ENCODE peak calls at places on chromosomes 16 and 17, in nine cellular contexts. One of them, this sample, is unnamed.

GRCh38 chr16:69930117-69930776 is 20.9 kb upstream of the CLEC18A start:
- DNase-seq in fibroblast of gingiva: peak
- DNase-seq in aorta: peak
- DNase-seq in cardiac fibroblast: peak
- DNase-seq in globus pallidus: peak
- DNase-seq in Peyer's patch: peak
- DNase-seq in dorsolateral prefrontal cortex: peak
- DNase-seq in stimulated activated CD8-positive, alpha-beta memory T cell treated with anti-CD3 and anti-CD28 coated beads, Interleukin-12 subunit alpha, Interleukin-12 subunit beta, amount 100 ng/mL, for 4 hours: peak
- DNase-seq in HEK293T: peak
- DNase-seq in this sample: peak

GRCh38 chr16:21652451-21652850 is at the start of gene IGSF6:
- DNase-seq in cardiac fibroblast: no peak
- DNase-seq in HEK293T: no peak
- DNase-seq in Peyer's patch: no peak
- DNase-seq in stimulated activated CD8-positive, alpha-beta memory T cell treated with anti-CD3 and anti-CD28 coated beads, Interleukin-12 subunit alpha, Interleukin-12 subunit beta, amount 100 ng/mL, for 4 hours: no peak
- DNase-seq in fibroblast of gingiva: no peak
- DNase-seq in dorsolateral prefrontal cortex: no peak
- DNase-seq in aorta: no peak
- DNase-seq in globus pallidus: no peak
- DNase-seq in this sample: no peak

GRCh38 chr16:50441758-50442157 is 73.0 kb upstream of the BRD7 start:
- DNase-seq in HEK293T: no peak
- DNase-seq in fibroblast of gingiva: no peak
- DNase-seq in dorsolateral prefrontal cortex: no peak
- DNase-seq in globus pallidus: no peak
- DNase-seq in stimulated activated CD8-positive, alpha-beta memory T cell treated with anti-CD3 and anti-CD28 coated beads, Interleukin-12 subunit alpha, Interleukin-12 subunit beta, amount 100 ng/mL, for 4 hours: no peak
- DNase-seq in aorta: no peak
- DNase-seq in cardiac fibroblast: no peak
- DNase-seq in Peyer's patch: no peak
- DNase-seq in this sample: no peak

GRCh38 chr16:66508261-66508913 is 41.5 kb downstream of the TK2 start:
- DNase-seq in aorta: no peak
- DNase-seq in Peyer's patch: peak
- DNase-seq in HEK293T: no peak
- DNase-seq in dorsolateral prefrontal cortex: no peak
- DNase-seq in stimulated activated CD8-positive, alpha-beta memory T cell treated with anti-CD3 and anti-CD28 coated beads, Interleukin-12 subunit alpha, Interleukin-12 subunit beta, amount 100 ng/mL, for 4 hours: no peak
- DNase-seq in globus pallidus: no peak
- DNase-seq in cardiac fibroblast: peak
- DNase-seq in fibroblast of gingiva: peak
- DNase-seq in this sample: no peak

GRCh38 chr17:64171041-64171440 is 41.1 kb upstream of the ERN1 start:
- DNase-seq in stimulated activated CD8-positive, alpha-beta memory T cell treated with anti-CD3 and anti-CD28 coated beads, Interleukin-12 subunit alpha, Interleukin-12 subunit beta, amount 100 ng/mL, for 4 hours: no peak
- DNase-seq in dorsolateral prefrontal cortex: no peak
- DNase-seq in Peyer's patch: no peak
- DNase-seq in globus pallidus: no peak
- DNase-seq in aorta: no peak
- DNase-seq in cardiac fibroblast: peak
- DNase-seq in fibroblast of gingiva: no peak
- DNase-seq in HEK293T: no peak
- DNase-seq in this sample: no peak

GRCh38 chr17:29825604-29826003 is 104.4 kb downstream of the SSH2 start:
- DNase-seq in HEK293T: no peak
- DNase-seq in stimulated activated CD8-positive, alpha-beta memory T cell treated with anti-CD3 and anti-CD28 coated beads, Interleukin-12 subunit alpha, Interleukin-12 subunit beta, amount 100 ng/mL, for 4 hours: no peak
- DNase-seq in Peyer's patch: no peak
- DNase-seq in cardiac fibroblast: no peak
- DNase-seq in dorsolateral prefrontal cortex: no peak
- DNase-seq in globus pallidus: no peak
- DNase-seq in aorta: no peak
- DNase-seq in fibroblast of gingiva: no peak
- DNase-seq in this sample: peak

GRCh38 chr16:83068686-83069085 is 441.9 kb downstream of the CDH13 start:
- DNase-seq in Peyer's patch: no peak
- DNase-seq in aorta: no peak
- DNase-seq in globus pallidus: peak
- DNase-seq in dorsolateral prefrontal cortex: no peak
- DNase-seq in stimulated activated CD8-positive, alpha-beta memory T cell treated with anti-CD3 and anti-CD28 coated beads, Interleukin-12 subunit alpha, Interleukin-12 subunit beta, amount 100 ng/mL, for 4 hours: no peak
- DNase-seq in fibroblast of gingiva: peak
- DNase-seq in cardiac fibroblast: peak
- DNase-seq in HEK293T: no peak
- DNase-seq in this sample: no peak

GRCh38 chr17:40490289-40490853 is 11.1 kb downstream of the TNS4 start:
- DNase-seq in aorta: no peak
- DNase-seq in Peyer's patch: no peak
- DNase-seq in stimulated activated CD8-positive, alpha-beta memory T cell treated with anti-CD3 and anti-CD28 coated beads, Interleukin-12 subunit alpha, Interleukin-12 subunit beta, amount 100 ng/mL, for 4 hours: no peak
- DNase-seq in dorsolateral prefrontal cortex: peak
- DNase-seq in globus pallidus: peak
- DNase-seq in fibroblast of gingiva: peak
- DNase-seq in cardiac fibroblast: peak
- DNase-seq in HEK293T: no peak
- DNase-seq in this sample: peak

GRCh38 chr16:3965306-3965705 is 84.8 kb upstream of the CREBBP start:
- DNase-seq in cardiac fibroblast: no peak
- DNase-seq in Peyer's patch: no peak
- DNase-seq in stimulated activated CD8-positive, alpha-beta memory T cell treated with anti-CD3 and anti-CD28 coated beads, Interleukin-12 subunit alpha, Interleukin-12 subunit beta, amount 100 ng/mL, for 4 hours: no peak
- DNase-seq in HEK293T: no peak
- DNase-seq in fibroblast of gingiva: no peak
- DNase-seq in aorta: no peak
- DNase-seq in globus pallidus: no peak
- DNase-seq in dorsolateral prefrontal cortex: no peak
- DNase-seq in this sample: no peak

GRCh38 chr17:45940826-45941225 is 46.5 kb downstream of the MAPT start:
- DNase-seq in fibroblast of gingiva: peak
- DNase-seq in dorsolateral prefrontal cortex: peak
- DNase-seq in cardiac fibroblast: no peak
- DNase-seq in Peyer's patch: no peak
- DNase-seq in stimulated activated CD8-positive, alpha-beta memory T cell treated with anti-CD3 and anti-CD28 coated beads, Interleukin-12 subunit alpha, Interleukin-12 subunit beta, amount 100 ng/mL, for 4 hours: no peak
- DNase-seq in globus pallidus: peak
- DNase-seq in HEK293T: no peak
- DNase-seq in aorta: no peak
- DNase-seq in this sample: peak

GRCh38 chr17:65261152-65261551 is 124.0 kb downstream of the RGS9 start:
- DNase-seq in globus pallidus: no peak
- DNase-seq in cardiac fibroblast: no peak
- DNase-seq in fibroblast of gingiva: no peak
- DNase-seq in dorsolateral prefrontal cortex: no peak
- DNase-seq in stimulated activated CD8-positive, alpha-beta memory T cell treated with anti-CD3 and anti-CD28 coated beads, Interleukin-12 subunit alpha, Interleukin-12 subunit beta, amount 100 ng/mL, for 4 hours: no peak
- DNase-seq in HEK293T: no peak
- DNase-seq in Peyer's patch: no peak
- DNase-seq in aorta: no peak
- DNase-seq in this sample: no peak

GRCh38 chr17:42290577-42290976 is 2.3 kb downstream of the STAT5A start:
- DNase-seq in HEK293T: no peak
- DNase-seq in aorta: peak
- DNase-seq in fibroblast of gingiva: no peak
- DNase-seq in stimulated activated CD8-positive, alpha-beta memory T cell treated with anti-CD3 and anti-CD28 coated beads, Interleukin-12 subunit alpha, Interleukin-12 subunit beta, amount 100 ng/mL, for 4 hours: no peak
- DNase-seq in Peyer's patch: no peak
- DNase-seq in dorsolateral prefrontal cortex: no peak
- DNase-seq in globus pallidus: no peak
- DNase-seq in cardiac fibroblast: no peak
- DNase-seq in this sample: no peak